ENCODE peak calls at places on chromosomes 1 and 21, in eight cellular contexts. J is fibroblast of the aortic adventitia, Y is progenitor cell of endocrine pancreas, Z is tibial artery, D is osteocyte, U is bronchial epithelial cell, A is WTC11, K is adrenal gland. X is an unnamed sample.

GRCh38 chr1:48026275-48026674 is 29.1 kb upstream of the TRABD2B start:
- DNase-seq in A (no peak), Y (no peak), K (no peak), D (no peak), Z (no peak), U (peak), J (peak), X (no peak)

GRCh38 chr1:22206551-22207125 is 63.7 kb upstream of the WNT4 start:
- DNase-seq in Y (no peak), D (no peak), J (no peak), K (no peak), U (no peak), A (no peak), Z (no peak), X (no peak)

GRCh38 chr1:33420870-33421775 is 9.8 kb downstream of the PHC2 start:
- DNase-seq in A (no peak), Y (no peak), Z (no peak), U (peak), K (no peak), J (peak), D (no peak), X (no peak)

GRCh38 chr1:91501527-91501859 is 842 bp downstream of the CDC7 start:
- DNase-seq in K (no peak), J (peak), A (no peak), Y (no peak), Z (no peak), D (no peak), U (peak), X (peak)

GRCh38 chr1:97553975-97554374 is 366.9 kb downstream of the DPYD start:
- DNase-seq in A (no peak), J (no peak), Z (no peak), U (no peak), D (no peak), Y (no peak), K (no peak), X (no peak)

GRCh38 chr1:84271452-84272273 is 29.8 kb upstream of the SAMD13 start:
- DNase-seq in U (no peak), J (no peak), Z (no peak), K (no peak), A (no peak), Y (no peak), D (no peak), X (peak)

GRCh38 chr1:205748398-205749093 is 1.4 kb downstream of the NUCKS1 start:
- DNase-seq in D (no peak), A (no peak), Z (no peak), K (no peak), J (peak), Y (no peak), U (peak), X (peak)

GRCh38 chr21:45004059-45004422 is 64.2 kb downstream of the SLX9 start:
- DNase-seq in Z (peak), Y (no peak), J (no peak), K (no peak), U (no peak), A (peak), D (no peak), X (no peak)

GRCh38 chr1:5917591-5918274 is 74.5 kb downstream of the NPHP4 start:
- DNase-seq in Z (peak), A (no peak), J (no peak), Y (no peak), D (peak), K (no peak), U (no peak), X (no peak)

GRCh38 chr1:66747500-66747899 is 4.8 kb upstream of the DYNLT5 start:
- DNase-seq in Y (no peak), K (no peak), A (no peak), J (peak), D (no peak), Z (no peak), U (no peak), X (no peak)

GRCh38 chr1:88562991-88563390 is 121.1 kb upstream of the PKN2 start:
- DNase-seq in Z (no peak), D (no peak), K (no peak), U (no peak), Y (no peak), J (no peak), A (no peak), X (no peak)

GRCh38 chr1:38138498-38139233 is 92.1 kb upstream of the POU3F1 start:
- DNase-seq in U (peak), A (no peak), Z (peak), D (peak), J (peak), K (peak), Y (no peak), X (no peak)

GRCh38 chr1:211698161-211699026 is 23.0 kb upstream of the NEK2 start:
- DNase-seq in Z (peak), A (peak), D (peak), J (peak), K (peak), U (peak), Y (peak), X (peak)

GRCh38 chr21:32520885-32521735 is 64.2 kb downstream of the TCP10L start:
- DNase-seq in U (peak), Y (no peak), A (no peak), J (peak), D (no peak), Z (peak), K (peak), X (no peak)

GRCh38 chr1:223556414-223557124 is 108.9 kb downstream of the CAPN8 start:
- DNase-seq in J (peak), Y (peak), U (peak), A (peak), D (no peak), Z (peak), K (peak), X (peak)

GRCh38 chr1:109823543-109824348 is 60.0 kb upstream of the EPS8L3 start:
- DNase-seq in A (no peak), J (peak), Z (peak), K (peak), Y (no peak), D (peak), U (no peak), X (peak)

GRCh38 chr21:43865471-43866181 is 603 bp downstream of the AGPAT3 start:
- DNase-seq in Y (no peak), Z (peak), D (no peak), U (no peak), A (no peak), J (peak), K (peak), X (peak)

GRCh38 chr1:25343872-25344271 is 5.7 kb downstream of the TMEM50A start:
- DNase-seq in Y (no peak), D (no peak), J (peak), Z (no peak), A (no peak), U (peak), K (no peak), X (no peak)

GRCh38 chr1:244970236-244970652 is 105.9 kb upstream of the HNRNPU start:
- DNase-seq in K (no peak), D (peak), U (peak), A (peak), Y (peak), J (peak), Z (no peak), X (peak)

GRCh38 chr1:155329980-155330598 is 9.4 kb downstream of the RUSC1 start:
- DNase-seq in Y (no peak), K (no peak), J (no peak), D (no peak), Z (peak), A (no peak), U (peak), X (no peak)

GRCh38 chr1:38296047-38296446 is 249.5 kb upstream of the POU3F1 start:
- DNase-seq in A (no peak), J (no peak), Y (no peak), Z (no peak), U (no peak), D (no peak), K (no peak), X (no peak)

GRCh38 chr1:220726634-220727033 is 21.5 kb upstream of the MTARC2 start:
- DNase-seq in J (no peak), U (no peak), Y (no peak), D (no peak), Z (no peak), K (no peak), A (peak), X (no peak)

GRCh38 chr1:7516892-7517291 is 254.2 kb upstream of the VAMP3 start:
- DNase-seq in K (no peak), Z (no peak), U (no peak), D (no peak), J (no peak), Y (no peak), A (no peak), X (no peak)

GRCh38 chr1:159535907-159536306 is at the start of gene OR10J5:
- DNase-seq in J (no peak), U (no peak), K (no peak), D (no peak), A (no peak), Z (no peak), Y (no peak), X (no peak)
- TF ChIP-seq CTCF in J (no peak), U (no peak), K (no peak), D (no peak), A (no peak), Z (no peak), Y (no peak), X (no peak)

GRCh38 chr1:243315455-243315854 is 59.6 kb downstream of the SDCCAG8 start:
- DNase-seq in Z (no peak), J (peak), D (no peak), U (no peak), A (no peak), Y (no peak), K (no peak), X (no peak)

GRCh38 chr1:243313635-243314536 is 58.0 kb downstream of the SDCCAG8 start:
- DNase-seq in D (no peak), K (no peak), J (peak), Y (no peak), A (no peak), Z (no peak), U (no peak), X (peak)

GRCh38 chr1:243316366-243316989 is 60.6 kb downstream of the SDCCAG8 start:
- DNase-seq in Y (no peak), K (no peak), D (no peak), Z (no peak), U (no peak), A (peak), J (no peak), X (no peak)

GRCh38 chr1:243312962-243313634 is 57.3 kb downstream of the SDCCAG8 start:
- DNase-seq in J (peak), A (no peak), Z (no peak), U (peak), Y (no peak), K (no peak), D (no peak), X (peak)

DNA sequence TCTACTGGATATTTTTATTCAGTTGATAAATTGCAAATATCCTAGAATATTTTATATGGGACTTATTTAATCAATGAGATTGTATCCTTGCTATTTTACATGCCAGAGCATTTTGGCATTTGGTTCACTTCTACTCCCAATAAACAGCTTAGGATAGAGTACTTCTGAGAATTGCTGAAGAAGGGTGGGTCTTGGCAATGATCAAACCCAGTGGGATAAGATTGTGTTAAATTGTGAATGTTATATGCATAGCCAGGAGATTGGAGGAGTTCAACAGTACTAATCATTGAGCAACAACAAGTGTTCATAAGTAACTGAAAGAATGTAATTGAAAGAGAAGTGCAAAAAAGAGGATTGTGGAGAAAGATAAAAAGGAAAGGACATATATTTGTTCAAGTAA is 60.1 kb downstream of the SDCCAG8 start:
- DNase-seq in Y (no peak), D (no peak), U (no peak), Z (no peak), A (no peak), K (no peak), J (peak), X (no peak)
- TF ChIP-seq CTCF in Y (no peak), D (no peak), U (no peak), Z (no peak), A (no peak), K (no peak), J (no peak), X (no peak)

DNA sequence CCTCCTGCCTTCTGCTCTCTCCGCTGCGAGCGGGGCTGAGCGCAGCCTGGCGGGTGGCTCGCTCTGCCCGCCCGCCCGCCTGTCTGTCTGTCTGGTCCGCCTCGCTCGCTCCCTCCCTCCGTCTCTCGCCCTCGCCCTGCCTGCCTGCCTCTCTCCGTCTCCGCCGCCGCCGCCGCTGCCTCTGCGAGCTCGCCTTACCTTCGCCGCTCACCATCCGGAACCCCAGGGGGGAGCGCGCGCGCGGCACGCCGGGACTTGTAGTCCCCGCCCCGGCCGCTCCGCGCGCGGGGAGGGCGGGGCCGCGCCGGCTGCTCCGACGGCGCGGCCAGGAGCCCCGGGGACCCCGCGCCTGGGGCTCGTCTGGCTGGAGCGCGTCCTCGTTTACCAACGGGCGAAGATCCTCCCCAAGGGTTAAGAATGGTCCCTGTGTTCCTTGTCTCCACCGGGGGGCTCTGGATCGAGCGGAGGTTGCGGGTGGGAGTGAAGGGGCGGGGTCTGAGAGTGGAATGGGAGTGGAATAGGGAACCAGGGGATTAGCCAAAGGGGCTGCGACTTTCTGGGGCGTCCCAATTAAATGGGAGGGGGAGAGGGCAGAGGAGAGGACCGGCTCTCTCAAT is at the start of gene AHDC1:
- DNase-seq in K (peak), Y (peak), D (peak), U (peak), Z (peak), A (peak), J (peak), X (peak)
- TF ChIP-seq CTCF in K (no peak), Y (no peak), D (no peak), U (no peak), Z (peak), A (no peak), J (no peak), X (no peak)

GRCh38 chr1:204480515-204480914 is 14.1 kb downstream of the PIK3C2B start:
- DNase-seq in D (no peak), K (no peak), J (no peak), Y (no peak), U (no peak), Z (no peak), A (no peak), X (peak)
- TF ChIP-seq CTCF in D (no peak), K (no peak), J (no peak), Y (no peak), U (no peak), Z (no peak), A (no peak), X (no peak)

DNA sequence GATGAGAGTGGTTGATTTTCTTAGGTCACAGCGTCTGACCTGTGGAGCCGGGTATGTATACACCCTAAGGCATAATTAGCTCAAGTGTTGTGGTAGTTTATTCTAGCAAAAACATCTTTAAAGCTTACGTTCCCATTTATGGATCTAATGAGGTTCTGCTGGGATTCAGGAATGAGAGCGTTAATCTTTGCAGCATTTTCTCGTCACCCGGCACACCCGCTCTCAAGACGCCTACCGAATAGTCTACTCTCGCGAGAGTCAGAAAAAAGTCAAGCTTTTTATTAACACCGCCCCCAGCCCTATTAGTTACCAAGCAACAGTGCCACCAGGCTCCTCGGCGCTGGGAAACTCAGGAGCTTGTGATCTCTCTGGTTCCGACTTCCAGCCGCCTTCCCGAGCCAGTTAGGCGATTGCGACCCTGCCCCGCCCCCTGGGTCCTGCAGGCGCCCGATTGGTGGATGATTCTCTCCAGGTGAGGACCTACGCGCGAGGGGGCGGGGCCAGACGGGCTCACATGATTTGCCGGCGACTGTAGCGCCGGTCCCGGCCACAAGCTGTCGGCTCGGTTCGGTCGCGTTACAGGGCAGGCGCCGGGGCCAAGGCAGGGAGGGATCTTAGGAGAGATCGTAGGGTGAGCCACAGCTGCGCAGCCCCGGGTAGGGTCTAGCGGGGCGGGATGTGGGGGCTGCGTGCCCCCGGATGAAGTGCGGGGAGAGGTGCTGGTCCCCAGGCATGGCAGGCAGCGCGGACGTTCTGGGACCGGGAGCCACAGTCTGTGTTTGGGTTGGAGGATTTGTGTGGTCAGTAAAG is at the start of gene PFKFB2:
- DNase-seq in Y (peak), U (peak), A (peak), J (peak), Z (peak), D (peak), K (peak), X (peak)
- TF ChIP-seq CTCF in Y (peak), U (peak), A (no peak), J (peak), Z (peak), D (peak), K (peak), X (no peak)

GRCh38 chr21:35648512-35648911 is 411.8 kb downstream of the SETD4 start:
- DNase-seq in Z (no peak), D (no peak), A (no peak), J (no peak), K (no peak), Y (no peak), U (no peak), X (no peak)
- TF ChIP-seq CTCF in Z (no peak), D (no peak), A (no peak), J (no peak), K (no peak), Y (no peak), U (peak), X (no peak)

X was measured in GM20000.